ENCODE peak calls at places on chromosomes 16 and 17, in eight cellular contexts. One of them, this sample, is unnamed.
A peak's percentile ranks its signal among the peaks of the same experiment; 100 is the strongest.

GRCh38 chr16:1964506-1965471 is at the start of gene RPS2:
- DNase-seq in HS-5: peak; percentile 83
- DNase-seq in dermis microvascular lymphatic vessel endothelial cell: peak; percentile 96
- DNase-seq in transverse colon: peak; percentile 99
- DNase-seq in T-helper 17 cell: peak; percentile 98
- DNase-seq in fibroblast of pulmonary artery: peak; percentile 99
- DNase-seq in GM12892: peak; percentile 100
- DNase-seq in NCI-H1930: peak; percentile 99
- DNase-seq in this sample: peak; percentile 87

GRCh38 chr16:53433930-53434435 is 288 bp upstream of the RBL2 start:
- DNase-seq in HS-5: peak; percentile 29
- DNase-seq in dermis microvascular lymphatic vessel endothelial cell: peak; percentile 57
- DNase-seq in transverse colon: no peak
- DNase-seq in T-helper 17 cell: no peak
- DNase-seq in fibroblast of pulmonary artery: peak; percentile 83
- DNase-seq in GM12892: no peak
- DNase-seq in NCI-H1930: no peak
- DNase-seq in this sample: peak; percentile 16

GRCh38 chr17:27810211-27810901 is 10.0 kb upstream of the NOS2 start:
- DNase-seq in HS-5: no peak
- DNase-seq in dermis microvascular lymphatic vessel endothelial cell: no peak
- DNase-seq in transverse colon: no peak
- DNase-seq in T-helper 17 cell: no peak
- DNase-seq in fibroblast of pulmonary artery: no peak
- DNase-seq in GM12892: peak; percentile 35
- DNase-seq in NCI-H1930: no peak
- DNase-seq in this sample: no peak

GRCh38 chr16:76277099-76278030 is at the start of gene CNTNAP4:
- DNase-seq in HS-5: no peak
- DNase-seq in dermis microvascular lymphatic vessel endothelial cell: no peak
- DNase-seq in transverse colon: no peak
- DNase-seq in T-helper 17 cell: no peak
- DNase-seq in fibroblast of pulmonary artery: no peak
- DNase-seq in GM12892: no peak
- DNase-seq in NCI-H1930: no peak
- DNase-seq in this sample: no peak

GRCh38 chr17:27390540-27390939 is 65.7 kb upstream of the KSR1 start:
- DNase-seq in HS-5: no peak
- DNase-seq in dermis microvascular lymphatic vessel endothelial cell: no peak
- DNase-seq in transverse colon: no peak
- DNase-seq in T-helper 17 cell: no peak
- DNase-seq in fibroblast of pulmonary artery: no peak
- DNase-seq in GM12892: no peak
- DNase-seq in NCI-H1930: no peak
- DNase-seq in this sample: no peak

GRCh38 chr17:71201639-71202038 is 919.2 kb upstream of the SOX9 start:
- DNase-seq in HS-5: no peak
- DNase-seq in dermis microvascular lymphatic vessel endothelial cell: no peak
- DNase-seq in transverse colon: no peak
- DNase-seq in T-helper 17 cell: no peak
- DNase-seq in fibroblast of pulmonary artery: no peak
- DNase-seq in GM12892: no peak
- DNase-seq in NCI-H1930: no peak
- DNase-seq in this sample: no peak

GRCh38 chr17:68133370-68134045 is 98.0 kb downstream of the KPNA2 start:
- DNase-seq in HS-5: no peak
- DNase-seq in dermis microvascular lymphatic vessel endothelial cell: no peak
- DNase-seq in transverse colon: no peak
- DNase-seq in T-helper 17 cell: no peak
- DNase-seq in fibroblast of pulmonary artery: no peak
- DNase-seq in GM12892: no peak
- DNase-seq in NCI-H1930: no peak
- DNase-seq in this sample: no peak

GRCh38 chr17:53142890-53143289 is 679.8 kb upstream of the KIF2B start:
- DNase-seq in HS-5: no peak
- DNase-seq in dermis microvascular lymphatic vessel endothelial cell: peak; percentile 10
- DNase-seq in transverse colon: no peak
- DNase-seq in T-helper 17 cell: no peak
- DNase-seq in fibroblast of pulmonary artery: peak; percentile 8
- DNase-seq in GM12892: no peak
- DNase-seq in NCI-H1930: no peak
- DNase-seq in this sample: no peak

GRCh38 chr17:63406689-63407330 is 39.3 kb downstream of the CYB561 start:
- DNase-seq in HS-5: peak; percentile 77
- DNase-seq in dermis microvascular lymphatic vessel endothelial cell: peak; percentile 90
- DNase-seq in transverse colon: peak; percentile 77
- DNase-seq in T-helper 17 cell: peak; percentile 17
- DNase-seq in fibroblast of pulmonary artery: peak; percentile 95
- DNase-seq in GM12892: no peak
- DNase-seq in NCI-H1930: peak; percentile 77
- DNase-seq in this sample: peak; percentile 89

GRCh38 chr16:61813339-61813738 is 222.9 kb downstream of the CDH8 start:
- DNase-seq in HS-5: no peak
- DNase-seq in dermis microvascular lymphatic vessel endothelial cell: no peak
- DNase-seq in transverse colon: no peak
- DNase-seq in T-helper 17 cell: no peak
- DNase-seq in fibroblast of pulmonary artery: no peak
- DNase-seq in GM12892: no peak
- DNase-seq in NCI-H1930: no peak
- DNase-seq in this sample: no peak

GRCh38 chr16:11793840-11794239 is 3.2 kb downstream of the ZC3H7A start:
- DNase-seq in HS-5: no peak
- DNase-seq in dermis microvascular lymphatic vessel endothelial cell: no peak
- DNase-seq in transverse colon: no peak
- DNase-seq in T-helper 17 cell: no peak
- DNase-seq in fibroblast of pulmonary artery: no peak
- DNase-seq in GM12892: no peak
- DNase-seq in NCI-H1930: no peak
- DNase-seq in this sample: no peak

GRCh38 chr17:7477392-7478275 is 1.8 kb downstream of the ZBTB4 start:
- DNase-seq in HS-5: no peak
- DNase-seq in dermis microvascular lymphatic vessel endothelial cell: no peak
- DNase-seq in transverse colon: peak; percentile 28
- DNase-seq in T-helper 17 cell: no peak
- DNase-seq in fibroblast of pulmonary artery: peak; percentile 78
- DNase-seq in GM12892: no peak
- DNase-seq in NCI-H1930: no peak
- DNase-seq in this sample: no peak

GRCh38 chr17:50205111-50205821 is 3.8 kb upstream of the COL1A1 start:
- DNase-seq in HS-5: no peak
- DNase-seq in dermis microvascular lymphatic vessel endothelial cell: no peak
- DNase-seq in transverse colon: peak; percentile 7
- DNase-seq in T-helper 17 cell: no peak
- DNase-seq in fibroblast of pulmonary artery: peak; percentile 66
- DNase-seq in GM12892: peak; percentile 2
- DNase-seq in NCI-H1930: no peak
- DNase-seq in this sample: no peak

GRCh38 chr17:78040561-78041400 is 82.3 kb downstream of the TNRC6C start:
- DNase-seq in HS-5: no peak
- DNase-seq in dermis microvascular lymphatic vessel endothelial cell: peak; percentile 58
- DNase-seq in transverse colon: peak; percentile 41
- DNase-seq in T-helper 17 cell: peak; percentile 19
- DNase-seq in fibroblast of pulmonary artery: peak; percentile 53
- DNase-seq in GM12892: no peak
- DNase-seq in NCI-H1930: no peak
- DNase-seq in this sample: no peak

GRCh38 chr17:75504347-75505151 is 10.8 kb downstream of the CASKIN2 start:
- DNase-seq in HS-5: no peak
- DNase-seq in dermis microvascular lymphatic vessel endothelial cell: no peak
- DNase-seq in transverse colon: peak; percentile 61
- DNase-seq in T-helper 17 cell: peak; percentile 30
- DNase-seq in fibroblast of pulmonary artery: no peak
- DNase-seq in GM12892: peak; percentile 85
- DNase-seq in NCI-H1930: no peak
- DNase-seq in this sample: no peak

GRCh38 chr16:21656795-21657768 is 4.7 kb upstream of the IGSF6 start:
- DNase-seq in HS-5: peak; percentile 23
- DNase-seq in dermis microvascular lymphatic vessel endothelial cell: peak; percentile 41
- DNase-seq in transverse colon: no peak
- DNase-seq in T-helper 17 cell: no peak
- DNase-seq in fibroblast of pulmonary artery: peak; percentile 74
- DNase-seq in GM12892: no peak
- DNase-seq in NCI-H1930: no peak
- DNase-seq in this sample: peak; percentile 51

GRCh38 chr17:76872221-76872873 is 4.1 kb downstream of the MGAT5B start:
- DNase-seq in HS-5: peak; percentile 93
- DNase-seq in dermis microvascular lymphatic vessel endothelial cell: no peak
- DNase-seq in transverse colon: peak; percentile 13
- DNase-seq in T-helper 17 cell: no peak
- DNase-seq in fibroblast of pulmonary artery: peak; percentile 89
- DNase-seq in GM12892: no peak
- DNase-seq in NCI-H1930: no peak
- DNase-seq in this sample: peak; percentile 7

GRCh38 chr17:16066125-16066524 is 66.5 kb downstream of the TTC19 start:
- DNase-seq in HS-5: no peak
- DNase-seq in dermis microvascular lymphatic vessel endothelial cell: no peak
- DNase-seq in transverse colon: no peak
- DNase-seq in T-helper 17 cell: no peak
- DNase-seq in fibroblast of pulmonary artery: no peak
- DNase-seq in GM12892: no peak
- DNase-seq in NCI-H1930: no peak
- DNase-seq in this sample: no peak

GRCh38 chr17:42677921-42678781 is 1.4 kb upstream of the PLEKHH3 start:
- DNase-seq in HS-5: no peak
- DNase-seq in dermis microvascular lymphatic vessel endothelial cell: peak; percentile 70
- DNase-seq in transverse colon: peak; percentile 90
- DNase-seq in T-helper 17 cell: peak; percentile 65
- DNase-seq in fibroblast of pulmonary artery: peak; percentile 86
- DNase-seq in GM12892: peak; percentile 80
- DNase-seq in NCI-H1930: peak; percentile 84
- DNase-seq in this sample: no peak

GRCh38 chr17:19736071-19736470 is 12.0 kb downstream of the ALDH3A1 start:
- DNase-seq in HS-5: no peak
- DNase-seq in dermis microvascular lymphatic vessel endothelial cell: no peak
- DNase-seq in transverse colon: no peak
- DNase-seq in T-helper 17 cell: no peak
- DNase-seq in fibroblast of pulmonary artery: no peak
- DNase-seq in GM12892: no peak
- DNase-seq in NCI-H1930: no peak
- DNase-seq in this sample: no peak

GRCh38 chr17:63477471-63478440 is 895 bp downstream of the ACE start:
- DNase-seq in HS-5: no peak
- DNase-seq in dermis microvascular lymphatic vessel endothelial cell: no peak
- DNase-seq in transverse colon: peak; percentile 45
- DNase-seq in T-helper 17 cell: no peak
- DNase-seq in fibroblast of pulmonary artery: no peak
- DNase-seq in GM12892: no peak
- DNase-seq in NCI-H1930: no peak
- DNase-seq in this sample: no peak

GRCh38 chr17:1054656-1055055 is 57.7 kb downstream of the TIMM22 start:
- DNase-seq in HS-5: no peak
- DNase-seq in dermis microvascular lymphatic vessel endothelial cell: no peak
- DNase-seq in transverse colon: no peak
- DNase-seq in T-helper 17 cell: no peak
- DNase-seq in fibroblast of pulmonary artery: no peak
- DNase-seq in GM12892: no peak
- DNase-seq in NCI-H1930: no peak
- DNase-seq in this sample: no peak

GRCh38 chr16:48616571-48616970 is 6.6 kb upstream of the N4BP1 start:
- DNase-seq in HS-5: no peak
- DNase-seq in dermis microvascular lymphatic vessel endothelial cell: no peak
- DNase-seq in transverse colon: no peak
- DNase-seq in T-helper 17 cell: no peak
- DNase-seq in fibroblast of pulmonary artery: no peak
- DNase-seq in GM12892: no peak
- DNase-seq in NCI-H1930: no peak
- DNase-seq in this sample: no peak

GRCh38 chr17:67415291-67415690 is 38.2 kb downstream of the PITPNC1 start:
- DNase-seq in HS-5: no peak
- DNase-seq in dermis microvascular lymphatic vessel endothelial cell: no peak
- DNase-seq in transverse colon: no peak
- DNase-seq in T-helper 17 cell: no peak
- DNase-seq in fibroblast of pulmonary artery: no peak
- DNase-seq in GM12892: no peak
- DNase-seq in NCI-H1930: no peak
- DNase-seq in this sample: no peak

GRCh38 chr16:19114359-19115147 is 789 bp downstream of the ITPRIPL2 start:
- DNase-seq in HS-5: no peak
- DNase-seq in dermis microvascular lymphatic vessel endothelial cell: no peak
- DNase-seq in transverse colon: peak; percentile 69
- DNase-seq in T-helper 17 cell: no peak
- DNase-seq in fibroblast of pulmonary artery: peak; percentile 72
- DNase-seq in GM12892: peak; percentile 43
- DNase-seq in NCI-H1930: no peak
- DNase-seq in this sample: no peak

GRCh38 chr16:52066951-52067350 is 480.0 kb downstream of the TOX3 start:
- DNase-seq in HS-5: no peak
- DNase-seq in dermis microvascular lymphatic vessel endothelial cell: no peak
- DNase-seq in transverse colon: no peak
- DNase-seq in T-helper 17 cell: no peak
- DNase-seq in fibroblast of pulmonary artery: no peak
- DNase-seq in GM12892: no peak
- DNase-seq in NCI-H1930: no peak
- DNase-seq in this sample: no peak

GRCh38 chr16:68839831-68840230 is 3.5 kb upstream of the TANGO6 start:
- DNase-seq in HS-5: no peak
- DNase-seq in dermis microvascular lymphatic vessel endothelial cell: no peak
- DNase-seq in transverse colon: no peak
- DNase-seq in T-helper 17 cell: no peak
- DNase-seq in fibroblast of pulmonary artery: no peak
- DNase-seq in GM12892: no peak
- DNase-seq in NCI-H1930: no peak
- DNase-seq in this sample: no peak

GRCh38 chr16:83070416-83071199 is 443.8 kb downstream of the CDH13 start:
- DNase-seq in HS-5: no peak
- DNase-seq in dermis microvascular lymphatic vessel endothelial cell: no peak
- DNase-seq in transverse colon: no peak
- DNase-seq in T-helper 17 cell: no peak
- DNase-seq in fibroblast of pulmonary artery: no peak
- DNase-seq in GM12892: no peak
- DNase-seq in NCI-H1930: no peak
- DNase-seq in this sample: no peak

GRCh38 chr17:74197801-74198200 is 5.7 kb upstream of the RPL38 start:
- DNase-seq in HS-5: no peak
- DNase-seq in dermis microvascular lymphatic vessel endothelial cell: no peak
- DNase-seq in transverse colon: no peak
- DNase-seq in T-helper 17 cell: no peak
- DNase-seq in fibroblast of pulmonary artery: no peak
- DNase-seq in GM12892: no peak
- DNase-seq in NCI-H1930: no peak
- DNase-seq in this sample: no peak

GRCh38 chr16:4790261-4790660 is 2.1 kb upstream of the SEPTIN12 start:
- DNase-seq in HS-5: no peak
- DNase-seq in dermis microvascular lymphatic vessel endothelial cell: no peak
- DNase-seq in transverse colon: no peak
- DNase-seq in T-helper 17 cell: no peak
- DNase-seq in fibroblast of pulmonary artery: no peak
- DNase-seq in GM12892: no peak
- DNase-seq in NCI-H1930: no peak
- DNase-seq in this sample: no peak

GRCh38 chr16:10601444-10602401 is 21.3 kb upstream of the EMP2 start:
- DNase-seq in HS-5: no peak
- DNase-seq in dermis microvascular lymphatic vessel endothelial cell: no peak
- DNase-seq in transverse colon: peak; percentile 64
- DNase-seq in T-helper 17 cell: no peak
- DNase-seq in fibroblast of pulmonary artery: no peak
- DNase-seq in GM12892: no peak
- DNase-seq in NCI-H1930: no peak
- DNase-seq in this sample: no peak

GRCh38 chr17:33667052-33667509 is 374.0 kb upstream of the ASIC2 start:
- DNase-seq in HS-5: no peak
- DNase-seq in dermis microvascular lymphatic vessel endothelial cell: no peak
- DNase-seq in transverse colon: no peak
- DNase-seq in T-helper 17 cell: peak; percentile 32
- DNase-seq in fibroblast of pulmonary artery: no peak
- DNase-seq in GM12892: peak; percentile 18
- DNase-seq in NCI-H1930: no peak
- DNase-seq in this sample: no peak

GRCh38 chr16:74888888-74889287 is 96.0 kb downstream of the WDR59 start:
- DNase-seq in HS-5: no peak
- DNase-seq in dermis microvascular lymphatic vessel endothelial cell: no peak
- DNase-seq in transverse colon: no peak
- DNase-seq in T-helper 17 cell: no peak
- DNase-seq in fibroblast of pulmonary artery: no peak
- DNase-seq in GM12892: no peak
- DNase-seq in NCI-H1930: no peak
- DNase-seq in this sample: no peak

GRCh38 chr16:85613609-85614337 is 651 bp downstream of the GSE1 start:
- DNase-seq in HS-5: no peak
- DNase-seq in dermis microvascular lymphatic vessel endothelial cell: no peak
- DNase-seq in transverse colon: peak; percentile 66
- DNase-seq in T-helper 17 cell: no peak
- DNase-seq in fibroblast of pulmonary artery: no peak
- DNase-seq in GM12892: no peak
- DNase-seq in NCI-H1930: no peak
- DNase-seq in this sample: no peak